ENCODE peak calls at places on chromosomes 16 and 17, in four cellular contexts. O is A549, M is K562, T is endothelial cell of umbilical vein. Z is an unnamed sample.
A peak's percentile ranks its signal among the peaks of the same experiment; 100 is the strongest.

GRCh38 chr16:17070882-17071592 is 399.7 kb downstream of the XYLT1 start:
- DNase-seq in O (no peak), M (no peak), T (no peak), Z (peak; percentile 81)

GRCh38 chr16:86220552-86220951 is 289.8 kb upstream of the FOXF1 start:
- DNase-seq in O (no peak), M (no peak), T (no peak), Z (no peak)

GRCh38 chr16:27439273-27440018 is 37.5 kb downstream of the IL21R start:
- DNase-seq in O (no peak), M (no peak), T (no peak), Z (no peak)

GRCh38 chr17:66964083-66964771 is at the start of gene CACNG4:
- DNase-seq in O (no peak), M (no peak), T (no peak), Z (no peak)

GRCh38 chr16:23508589-23509440 is 1.5 kb downstream of the GGA2 start:
- DNase-seq in O (no peak), M (peak; percentile 28), T (peak; percentile 38), Z (peak; percentile 38)

GRCh38 chr17:64781394-64781793 is 119.3 kb upstream of the SMURF2 start:
- DNase-seq in O (no peak), M (no peak), T (peak; percentile 51), Z (peak; percentile 81)

GRCh38 chr17:75759457-75759856 is 5.5 kb downstream of the GALK1 start:
- DNase-seq in O (no peak), M (no peak), T (no peak), Z (no peak)

GRCh38 chr17:28711723-28712036 is at the start of gene PROCA1:
- DNase-seq in O (no peak), M (peak; percentile 72), T (no peak), Z (no peak)

GRCh38 chr16:87661561-87661960 is 59.3 kb downstream of the JPH3 start:
- DNase-seq in O (peak; percentile 43), M (peak; percentile 75), T (peak; percentile 43), Z (peak; percentile 96)

GRCh38 chr16:80084614-80085013 is 456.2 kb upstream of the DYNLRB2 start:
- DNase-seq in O (peak; percentile 46), M (peak; percentile 58), T (no peak), Z (peak; percentile 48)

GRCh38 chr17:80821546-80821945 is 170.1 kb upstream of the CHMP6 start:
- DNase-seq in O (no peak), M (no peak), T (no peak), Z (no peak)

GRCh38 chr17:7017827-7018200 is 5.0 kb upstream of the BCL6B start:
- DNase-seq in O (no peak), M (no peak), T (no peak), Z (peak; percentile 64)

GRCh38 chr16:29315916-29316517 is 90.5 kb downstream of the NPIPB11 start:
- DNase-seq in O (no peak), M (peak; percentile 19), T (no peak), Z (no peak)

GRCh38 chr17:22286337-22287041 is 594.2 kb downstream of the KCNJ18 start:
- DNase-seq in O (no peak), M (no peak), T (no peak), Z (no peak)

GRCh38 chr17:42272576-42272975 is 3.6 kb downstream of the STAT5B start:
- DNase-seq in O (no peak), M (no peak), T (no peak), Z (no peak)

GRCh38 chr16:13083687-13084086 is 182.3 kb downstream of the SHISA9 start:
- DNase-seq in O (no peak), M (no peak), T (no peak), Z (no peak)

GRCh38 chr17:76946111-76946771 is 78.0 kb downstream of the MGAT5B start:
- DNase-seq in O (no peak), M (no peak), T (no peak), Z (no peak)

GRCh38 chr17:50308666-50309065 is 34.4 kb downstream of the TMEM92 start:
- DNase-seq in O (no peak), M (no peak), T (no peak), Z (no peak)

GRCh38 chr17:72719582-72720493 is 372.6 kb downstream of the SLC39A11 start:
- DNase-seq in O (no peak), M (no peak), T (no peak), Z (peak; percentile 87)

GRCh38 chr17:20174588-20175265 is 165.6 kb downstream of the SPECC1 start:
- DNase-seq in O (no peak), M (peak; percentile 25), T (no peak), Z (no peak)

GRCh38 chr17:40564195-40564882 is 933 bp downstream of the CCR7 start:
- DNase-seq in O (no peak), M (no peak), T (no peak), Z (no peak)

GRCh38 chr17:40561871-40562611 is 3.2 kb downstream of the CCR7 start:
- DNase-seq in O (no peak), M (no peak), T (no peak), Z (no peak)

GRCh38 chr17:40563371-40564052 is 1.8 kb downstream of the CCR7 start:
- DNase-seq in O (no peak), M (no peak), T (no peak), Z (no peak)

GRCh38 chr17:40561294-40561870 is 3.9 kb downstream of the CCR7 start:
- DNase-seq in O (no peak), M (no peak), T (no peak), Z (no peak)

GRCh38 chr17:40562841-40563370 is 2.4 kb downstream of the CCR7 start:
- DNase-seq in O (no peak), M (no peak), T (no peak), Z (no peak)
- TF ChIP-seq POLR2A in O (no peak), M (no peak), T (no peak), Z (no peak)

GRCh38 chr16:3171181-3171854 is 16.7 kb upstream of the OR1F1 start:
- DNase-seq in O (no peak), M (no peak), T (no peak), Z (peak; percentile 57)
- H3K4me3 ChIP-seq in O (no peak overlapping the region), M (no peak overlapping the region), T (no peak overlapping the region), Z (no peak overlapping the region)

DNA sequence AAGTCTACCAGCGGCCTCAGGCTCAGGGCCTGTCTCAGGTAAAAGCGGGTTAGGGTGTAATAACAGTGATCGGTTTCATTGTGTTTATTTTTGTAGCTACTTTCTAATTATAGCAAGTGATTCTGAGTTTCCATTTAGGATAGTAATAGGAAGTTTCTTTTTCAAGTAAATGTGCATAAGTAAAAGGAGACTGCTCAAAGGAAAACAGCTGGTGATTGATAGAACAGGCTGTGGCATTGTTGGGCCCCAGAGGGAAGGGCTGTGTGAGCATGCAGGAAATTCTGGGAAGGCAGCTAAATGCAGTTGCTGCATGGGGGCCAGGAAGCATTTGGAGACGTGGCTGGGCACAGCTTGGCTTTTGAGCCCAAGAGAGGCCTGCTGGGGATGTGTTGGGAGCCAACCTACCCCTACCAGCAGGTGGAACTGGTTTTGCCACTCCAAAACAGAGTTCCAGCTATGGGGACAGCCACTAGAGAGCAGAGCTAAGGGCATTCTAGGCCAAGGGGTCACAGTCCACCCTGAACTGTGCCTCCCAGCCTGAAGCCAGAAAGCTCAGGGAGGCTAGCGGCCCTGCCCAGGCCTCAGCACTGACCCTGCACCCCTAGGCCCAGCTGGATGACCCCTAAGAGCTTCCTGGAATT is 12.6 kb downstream of the SNX20 start:
- DNase-seq in O (no peak), M (no peak), T (no peak), Z (no peak)
- TF ChIP-seq MYC in O (no peak), M (no peak), T (no peak), Z (no peak)

GRCh38 chr17:79490530-79490929 is 120.3 kb downstream of the RBFOX3 start:
- DNase-seq in O (no peak), M (no peak), T (no peak), Z (no peak)
- TF ChIP-seq POLR2A in O (no peak), M (no peak), T (no peak), Z (no peak)

GRCh38 chr16:85088570-85089214 is 23.6 kb downstream of the CIBAR2 start:
- DNase-seq in O (no peak), M (no peak), T (no peak), Z (no peak)
- H3K4me3 ChIP-seq in O (no peak overlapping the region), M (no peak overlapping the region), T (no peak overlapping the region), Z (no peak overlapping the region)

DNA sequence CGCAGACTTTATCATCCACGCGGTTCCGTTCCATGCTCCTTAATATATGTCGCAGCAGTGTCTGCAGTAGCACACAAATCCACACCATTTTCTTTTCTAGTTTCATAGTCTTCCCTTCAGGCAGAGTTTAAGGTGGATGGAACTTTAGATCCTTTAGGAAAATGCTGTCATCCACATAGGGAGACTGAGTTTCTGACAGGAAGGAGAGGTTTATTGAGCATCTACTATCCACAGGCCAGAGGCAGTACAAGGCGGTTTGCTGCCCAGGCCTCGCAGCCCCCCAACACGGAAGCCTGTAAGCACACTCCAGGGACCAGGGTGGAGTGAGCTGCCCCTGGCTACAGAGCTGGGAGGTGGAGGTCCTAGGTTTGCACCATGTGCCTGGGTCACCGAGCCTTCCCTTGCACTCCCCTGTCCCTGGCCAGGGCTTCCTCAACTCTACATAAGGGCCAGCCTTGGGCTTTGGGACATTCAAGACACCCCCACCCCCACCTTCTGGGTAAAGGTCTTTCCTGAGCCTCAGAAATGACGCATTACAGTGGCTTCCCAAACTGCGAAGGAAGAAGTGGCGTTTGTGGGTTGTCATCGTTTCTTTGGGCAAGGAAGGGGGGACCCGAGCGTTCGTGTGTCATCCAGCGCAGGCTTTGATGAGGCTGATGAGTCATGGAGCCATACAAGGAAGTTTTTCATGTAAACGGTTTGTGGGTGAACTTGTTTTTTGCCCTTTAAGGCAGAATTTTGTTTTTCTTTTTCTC is 146.5 kb upstream of the PLCG2 start:
- DNase-seq in O (peak; percentile 60), M (peak; percentile 74), T (peak; percentile 83), Z (peak; percentile 98)
- TF ChIP-seq MYC in O (no peak), M (peak; percentile 30), T (no peak), Z (peak; percentile 39)

DNA sequence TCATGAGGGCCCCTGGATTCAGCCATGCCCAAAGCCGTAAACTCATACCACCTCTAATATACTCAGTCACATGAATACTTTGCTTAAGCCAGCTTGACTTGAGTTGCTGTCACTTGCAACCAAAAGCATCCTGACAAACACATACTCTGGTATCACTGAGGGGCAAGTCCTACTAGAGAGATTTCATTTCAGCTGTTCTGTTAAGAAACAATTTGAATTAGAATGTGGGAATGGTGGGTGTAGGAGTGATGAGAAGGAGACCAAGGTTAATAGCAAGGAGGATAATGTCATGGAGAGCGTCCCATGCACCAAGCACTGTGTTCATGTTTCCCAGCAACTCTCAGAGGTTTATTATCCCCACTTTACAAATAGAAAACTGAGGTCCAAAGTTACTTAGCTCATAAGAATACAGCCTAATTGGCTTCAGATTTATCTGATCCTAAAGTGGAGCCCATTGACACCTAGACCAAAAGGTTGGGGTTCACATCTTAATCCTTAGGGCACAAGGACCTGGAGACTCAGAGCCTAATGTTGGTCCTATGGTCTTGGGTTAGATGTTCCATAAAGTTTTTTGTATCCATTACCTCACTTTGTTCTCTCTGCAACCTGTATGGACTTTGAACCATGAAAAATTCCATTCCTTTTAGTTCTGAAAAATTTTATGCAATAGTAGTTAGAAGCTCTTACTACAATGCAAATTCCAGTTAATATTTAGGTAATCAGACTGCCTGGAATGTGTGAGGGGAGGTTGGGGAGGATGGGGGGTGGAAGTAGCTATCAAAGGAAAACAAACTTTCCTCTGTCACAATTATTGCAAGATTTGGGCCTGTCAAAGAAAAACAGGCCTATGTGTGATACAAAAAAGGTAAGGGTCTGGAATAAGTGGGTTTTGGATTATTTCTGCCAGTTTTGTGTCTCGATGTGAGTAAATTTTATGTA is 105.9 kb downstream of the IRX3 start:
- DNase-seq in O (no peak), M (no peak), T (no peak), Z (no peak)
- TF ChIP-seq POLR2A in O (no peak), M (no peak), T (no peak), Z (no peak)